ENCODE peak calls at places on chromosomes 6 and 20, in five cellular contexts. G is IMR-90, P is H1, F is spleen, Z is ovary. B is an unnamed sample.

GRCh38 chr6:37783025-37783825 is 36.3 kb upstream of the ZFAND3 start:
- DNase-seq in G (peak; percentile 23), P (peak; percentile 77), F (no peak), Z (peak; percentile 30), B (no peak)

GRCh38 chr6:79872986-79873385 is 74.4 kb downstream of the ELOVL4 start:
- DNase-seq in G (peak; percentile 64), P (no peak), F (no peak), Z (no peak), B (no peak)

GRCh38 chr6:71602385-71602949 is 283.9 kb upstream of the RIMS1 start:
- DNase-seq in G (peak; percentile 62), P (no peak), F (no peak), Z (no peak), B (no peak)

GRCh38 chr6:127933852-127934840 is 33.3 kb upstream of the THEMIS start:
- DNase-seq in G (no peak), P (no peak), F (no peak), Z (no peak), B (no peak)

GRCh38 chr6:90778419-90779203 is 191.7 kb upstream of the MAP3K7 start:
- DNase-seq in G (no peak), P (no peak), F (no peak), Z (no peak), B (no peak)

GRCh38 chr6:100088009-100088408 is 94.0 kb upstream of the MCHR2 start:
- DNase-seq in G (peak; percentile 73), P (no peak), F (no peak), Z (no peak), B (no peak)

GRCh38 chr6:136429681-136430080 is 120.5 kb downstream of the MAP7 start:
- DNase-seq in G (no peak), P (no peak), F (no peak), Z (no peak), B (no peak)

GRCh38 chr6:28586273-28586672 is 60.6 kb downstream of the GPX5 start:
- DNase-seq in G (no peak), P (no peak), F (no peak), Z (no peak), B (no peak)

GRCh38 chr6:159646136-159646535 is 46.9 kb downstream of the SOD2 start:
- DNase-seq in G (peak; percentile 24), P (no peak), F (no peak), Z (no peak), B (no peak)

GRCh38 chr6:52514514-52514913 is 62.3 kb downstream of the TRAM2 start:
- DNase-seq in G (peak; percentile 81), P (no peak), F (no peak), Z (peak; percentile 73), B (no peak)

GRCh38 chr6:159999240-159999671 is 30.4 kb downstream of the IGF2R start:
- DNase-seq in G (no peak), P (no peak), F (no peak), Z (no peak), B (no peak)

GRCh38 chr20:35738410-35739179 is 3.5 kb downstream of the RBM39 start:
- DNase-seq in G (no peak), P (no peak), F (no peak), Z (no peak), B (no peak)
- H3K4me1 ChIP-seq in G (peaks cover 6% of the 10 kb centered on the region), P (peaks cover 4% of the 10 kb centered on the region), F (peaks cover 65% of the 10 kb centered on the region), Z (peaks cover 4% of the 10 kb centered on the region), B (peaks cover 76% of the 10 kb centered on the region)

GRCh38 chr6:143540192-143540591 is 28.7 kb upstream of the FUCA2 start:
- DNase-seq in G (no peak), P (no peak), F (no peak), Z (no peak), B (no peak)

GRCh38 chr6:143538374-143538773 is 26.9 kb upstream of the FUCA2 start:
- DNase-seq in G (no peak), P (no peak), F (no peak), Z (no peak), B (no peak)

GRCh38 chr6:143539106-143539505 is 27.6 kb upstream of the FUCA2 start:
- DNase-seq in G (no peak), P (no peak), F (no peak), Z (no peak), B (no peak)

GRCh38 chr6:143536866-143537691 is 25.6 kb upstream of the FUCA2 start:
- DNase-seq in G (peak; percentile 63), P (peak; percentile 80), F (peak; percentile 93), Z (peak; percentile 29), B (peak; percentile 68)

GRCh38 chr6:143539723-143540122 is 28.2 kb upstream of the FUCA2 start:
- DNase-seq in G (no peak), P (no peak), F (no peak), Z (no peak), B (no peak)
- TF ChIP-seq CTCF in G (no peak), P (peak; percentile 83), F (no peak), Z (no peak), B (no peak)

GRCh38 chr6:148509152-148509571 is 166.5 kb downstream of the SASH1 start:
- DNase-seq in G (peak; percentile 74), P (no peak), F (no peak), Z (no peak), B (no peak)

GRCh38 chr6:148508401-148509151 is 165.9 kb downstream of the SASH1 start:
- DNase-seq in G (peak; percentile 83), P (no peak), F (no peak), Z (no peak), B (no peak)

GRCh38 chr6:148513145-148514071 is 170.8 kb downstream of the SASH1 start:
- DNase-seq in G (peak; percentile 63), P (no peak), F (no peak), Z (no peak), B (no peak)

GRCh38 chr6:148507774-148508173 is 165.1 kb downstream of the SASH1 start:
- DNase-seq in G (peak; percentile 71), P (no peak), F (no peak), Z (no peak), B (no peak)

DNA sequence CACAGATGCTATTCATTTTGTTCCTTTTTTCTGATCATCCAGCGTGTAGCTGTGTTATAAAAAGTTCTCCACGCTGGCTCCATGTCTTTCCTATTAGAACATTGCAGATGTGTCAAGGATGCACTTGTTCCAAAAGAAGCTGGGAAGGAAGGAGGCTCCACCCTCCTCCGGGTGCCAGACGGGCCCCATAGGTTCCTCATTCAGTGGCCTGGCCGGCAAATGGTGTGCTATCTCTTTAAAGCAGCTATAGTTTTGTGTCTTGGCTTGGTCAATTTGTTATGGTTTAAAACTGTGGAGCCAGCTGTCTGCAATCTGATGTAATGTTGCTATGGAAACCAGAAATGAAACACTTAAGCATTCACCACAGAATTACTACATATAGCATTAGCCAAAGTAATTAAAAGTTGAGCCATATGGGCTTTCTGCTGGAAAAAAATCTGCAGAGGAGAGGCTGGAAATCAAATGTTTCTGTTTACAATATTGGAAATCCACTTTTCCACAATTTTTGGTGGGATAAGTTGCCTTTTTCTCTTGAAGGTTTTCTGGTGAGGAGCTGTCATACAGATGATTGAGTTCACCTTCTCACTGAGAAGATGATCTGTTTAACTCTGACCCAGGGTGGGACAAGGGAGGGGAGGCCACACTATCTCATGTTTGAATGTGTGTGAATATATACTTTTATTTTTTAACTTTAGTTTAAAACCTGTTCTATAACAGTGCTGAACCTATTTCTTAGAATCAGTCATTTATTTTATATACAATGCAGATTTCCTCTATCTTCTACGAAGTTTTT is 167.3 kb downstream of the SASH1 start:
- DNase-seq in G (peak; percentile 99), P (no peak), F (no peak), Z (no peak), B (peak; percentile 48)
- TF ChIP-seq POLR2A in G (peak; percentile 68), P (no peak), F (no peak), Z (no peak), B (no peak)

GRCh38 chr6:142328070-142328469 is 26.3 kb downstream of the ADGRG6 start:
- DNase-seq in G (no peak), P (no peak), F (no peak), Z (no peak), B (no peak)

GRCh38 chr6:142331075-142331551 is 29.3 kb downstream of the ADGRG6 start:
- DNase-seq in G (peak; percentile 84), P (no peak), F (no peak), Z (no peak), B (no peak)

GRCh38 chr6:142331601-142332000 is 29.8 kb downstream of the ADGRG6 start:
- DNase-seq in G (no peak), P (no peak), F (no peak), Z (no peak), B (no peak)

GRCh38 chr6:142332393-142333080 is 30.7 kb downstream of the ADGRG6 start:
- DNase-seq in G (peak; percentile 11), P (no peak), F (no peak), Z (no peak), B (no peak)

DNA sequence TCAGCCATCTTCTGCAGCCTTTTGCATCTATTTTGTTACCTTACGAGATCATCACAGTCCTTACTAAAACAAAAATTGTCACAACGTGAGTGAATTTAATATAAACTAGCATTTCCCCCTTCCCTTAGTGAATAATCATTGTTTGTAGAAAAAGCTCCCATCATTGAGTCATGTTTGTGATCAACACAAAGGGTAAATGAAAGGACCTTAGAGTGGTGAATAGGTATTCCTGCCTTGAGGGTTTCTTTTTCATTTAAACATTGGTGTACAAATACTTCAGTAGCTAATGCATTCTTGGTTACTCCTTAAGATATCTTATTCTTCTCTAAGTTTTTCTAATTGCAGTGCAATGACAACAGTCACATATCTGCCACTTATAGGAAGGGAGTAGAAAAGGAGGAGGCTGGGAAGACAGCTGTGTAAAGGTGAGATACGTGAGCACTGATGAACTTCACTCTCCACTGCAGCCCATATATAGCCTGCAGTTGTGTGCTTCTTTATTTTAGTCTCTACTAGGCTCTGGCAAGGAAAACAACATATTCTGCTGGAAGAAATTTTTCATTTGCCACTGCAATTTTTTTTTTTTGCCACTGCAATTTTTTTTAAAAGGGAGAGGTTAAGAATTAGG is 27.8 kb downstream of the ADGRG6 start:
- DNase-seq in G (no peak), P (no peak), F (no peak), Z (no peak), B (no peak)
- H3K4me1 ChIP-seq in G (peaks cover 5% of the 10 kb centered on the region), P (no peaks in the 10 kb centered on the region), F (no peaks in the 10 kb centered on the region), Z (no peaks in the 10 kb centered on the region), B (no peaks in the 10 kb centered on the region)

GRCh38 chr6:166728884-166729530 is 102.0 kb upstream of the RPS6KA2 start:
- DNase-seq in G (no peak), P (no peak), F (no peak), Z (no peak), B (no peak)

GRCh38 chr6:166722779-166723178 is 95.7 kb upstream of the RPS6KA2 start:
- DNase-seq in G (no peak), P (no peak), F (no peak), Z (no peak), B (no peak)

GRCh38 chr6:166725571-166725970 is 98.5 kb upstream of the RPS6KA2 start:
- DNase-seq in G (no peak), P (no peak), F (no peak), Z (no peak), B (no peak)

GRCh38 chr6:166724576-166724975 is 97.5 kb upstream of the RPS6KA2 start:
- DNase-seq in G (no peak), P (no peak), F (no peak), Z (no peak), B (no peak)

DNA sequence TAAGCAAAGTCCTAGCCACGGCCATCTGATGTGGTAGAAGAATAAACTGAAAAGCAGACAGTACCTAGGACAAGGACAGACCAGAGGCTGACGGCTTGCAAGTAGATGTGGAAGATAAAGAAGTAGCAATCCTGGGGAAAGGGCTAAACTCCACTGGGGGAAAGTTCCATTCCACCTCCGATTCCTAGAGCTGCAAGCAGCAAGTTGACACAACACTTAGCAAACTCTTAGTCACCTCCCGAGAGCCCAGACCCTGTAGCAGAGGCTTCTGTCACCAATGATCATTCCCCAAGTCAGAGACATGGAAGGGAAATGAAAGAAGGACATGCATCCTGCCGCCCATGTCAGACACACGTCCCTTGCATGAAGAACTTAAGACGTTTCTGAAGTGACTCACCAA is 99.1 kb upstream of the RPS6KA2 start:
- DNase-seq in G (no peak), P (no peak), F (no peak), Z (no peak), B (no peak)
- TF ChIP-seq CTCF in G (no peak), P (no peak), F (no peak), Z (no peak), B (no peak)